ENCODE peak calls at places on chromosomes 1 and 21, in ten cellular contexts. R is IMR-90, G is stomach, P is upper lobe of left lung, F is A549, S is adrenal gland, E is tibial nerve, H is uterus, O is ovary, X is heart left ventricle. D is an unnamed sample.

GRCh38 chr1:169779970-169780369 is 14.7 kb downstream of the METTL18 start:
- DNase-seq in R (peak; percentile 70), G (no peak), P (no peak), F (peak; percentile 7), S (no peak), E (no peak), H (no peak), O (no peak), X (no peak), D (no peak)

GRCh38 chr1:109509176-109510134 is at the start of gene AMIGO1:
- DNase-seq in R (peak; percentile 43), G (peak; percentile 62), P (peak; percentile 53), F (peak; percentile 35), S (no peak), E (no peak), H (peak; percentile 60), O (peak; percentile 85), X (peak; percentile 77), D (no peak)

GRCh38 chr1:236699366-236699765 is 13.1 kb downstream of the ACTN2 start:
- DNase-seq in R (peak; percentile 1), G (no peak), P (no peak), F (no peak), S (no peak), E (no peak), H (no peak), O (no peak), X (no peak), D (peak; percentile 57)

GRCh38 chr1:2229032-2229920 is 1.2 kb downstream of the SKI start:
- DNase-seq in R (peak; percentile 69), G (peak; percentile 74), P (peak; percentile 67), F (no peak), S (peak; percentile 93), E (no peak), H (peak; percentile 81), O (peak; percentile 90), X (peak; percentile 86), D (no peak)

GRCh38 chr1:244100276-244100675 is 49.2 kb downstream of the ZBTB18 start:
- DNase-seq in R (no peak), G (no peak), P (no peak), F (no peak), S (no peak), E (no peak), H (no peak), O (no peak), X (no peak), D (no peak)

GRCh38 chr1:226126824-226127591 is 59.5 kb downstream of the ACBD3 start:
- DNase-seq in R (no peak), G (no peak), P (no peak), F (no peak), S (no peak), E (no peak), H (no peak), O (peak; percentile 27), X (no peak), D (no peak)

GRCh38 chr1:67336783-67337182 is 29.1 kb downstream of the IL12RB2 start:
- DNase-seq in R (no peak), G (no peak), P (no peak), F (no peak), S (no peak), E (no peak), H (no peak), O (no peak), X (no peak), D (no peak)

GRCh38 chr1:66532798-66533783 is 862 bp upstream of the SGIP1 start:
- DNase-seq in R (peak; percentile 98), G (no peak), P (no peak), F (no peak), S (no peak), E (no peak), H (peak; percentile 26), O (no peak), X (peak; percentile 42), D (no peak)

DNA sequence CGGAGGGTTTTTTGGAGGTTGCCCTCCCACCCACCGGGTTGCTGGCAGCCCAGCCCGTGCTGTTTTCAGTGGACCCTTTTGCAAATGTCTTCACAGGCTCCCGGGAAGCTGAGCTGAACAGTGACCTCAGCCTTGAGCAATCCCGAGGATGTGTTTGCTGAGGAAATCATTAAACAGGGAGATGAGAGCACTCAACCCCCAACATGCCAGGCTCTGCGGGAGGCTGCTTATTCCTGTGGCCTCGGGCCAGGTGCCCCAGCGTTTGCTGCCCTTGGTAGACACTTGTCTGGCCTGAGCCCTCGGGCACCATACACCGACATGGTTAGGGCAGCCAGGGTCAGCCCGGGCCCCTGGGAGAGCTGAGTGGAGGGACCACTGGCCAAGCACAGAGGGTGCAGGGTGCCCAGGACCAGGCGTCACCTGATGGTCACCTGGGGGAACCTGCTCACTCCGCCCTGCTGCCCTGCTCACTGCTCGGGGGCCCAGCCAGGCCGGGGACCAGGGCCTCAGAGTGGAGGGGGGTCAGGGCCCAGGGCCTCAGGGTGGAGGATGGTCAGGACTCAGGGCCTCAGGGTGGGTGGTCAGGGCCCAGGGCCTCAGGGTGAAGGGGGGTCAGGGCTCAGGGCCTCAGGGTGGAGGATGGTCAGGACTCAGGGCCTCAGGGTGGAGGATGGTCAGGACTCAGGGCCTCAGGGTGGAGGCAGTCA is 42.5 kb upstream of the POFUT2 start:
- DNase-seq in R (peak; percentile 88), G (no peak), P (peak; percentile 86), F (peak; percentile 67), S (no peak), E (no peak), H (peak; percentile 70), O (peak; percentile 68), X (peak; percentile 32), D (no peak)
- H3K4me1 ChIP-seq in R (peaks cover 46% of the 10 kb centered on the region), G (peaks cover 12% of the 10 kb centered on the region), P (peaks cover 24% of the 10 kb centered on the region), F (peaks cover 83% of the 10 kb centered on the region), S (no peaks in the 10 kb centered on the region), E (peaks cover 43% of the 10 kb centered on the region), H (peaks cover 17% of the 10 kb centered on the region), O (peaks cover 13% of the 10 kb centered on the region), X (no peaks in the 10 kb centered on the region), D (peaks cover 28% of the 10 kb centered on the region)

DNA sequence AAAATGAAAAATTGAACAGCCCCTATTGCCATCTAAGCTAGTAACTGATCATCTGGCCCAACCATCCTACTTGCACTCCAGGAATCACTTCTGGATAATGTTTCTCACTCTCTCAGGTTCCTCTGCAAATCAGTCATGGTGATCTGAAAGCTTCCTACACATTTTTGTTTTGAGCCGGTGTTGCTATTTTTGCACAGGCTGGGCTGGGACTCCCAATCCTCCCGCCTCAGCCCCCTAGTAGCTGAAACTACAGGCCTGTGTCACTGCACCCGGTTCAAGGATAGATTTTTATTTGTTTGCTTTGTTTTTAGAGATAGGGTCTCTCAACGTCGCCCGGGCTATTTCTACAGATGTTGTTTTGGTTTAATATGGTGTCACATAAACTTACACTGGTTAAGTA is 40.5 kb upstream of the HMCN1 start:
- DNase-seq in R (no peak), G (no peak), P (no peak), F (no peak), S (no peak), E (no peak), H (no peak), O (no peak), X (no peak), D (no peak)
- TF ChIP-seq POLR2A in R (no peak), G (no peak), P (no peak), F (no peak), S (no peak), E (no peak), H (no peak), O (no peak), X (no peak), D (no peak)

GRCh38 chr1:184664661-184665060 is 90.0 kb downstream of the EDEM3 start:
- DNase-seq in R (no peak), G (no peak), P (no peak), F (no peak), S (no peak), E (no peak), H (no peak), O (no peak), X (no peak), D (peak; percentile 57)

GRCh38 chr1:184673305-184673704 is 81.4 kb downstream of the EDEM3 start:
- DNase-seq in R (no peak), G (no peak), P (no peak), F (no peak), S (no peak), E (no peak), H (no peak), O (no peak), X (no peak), D (no peak)

GRCh38 chr1:184665329-184665728 is 89.3 kb downstream of the EDEM3 start:
- DNase-seq in R (no peak), G (no peak), P (no peak), F (no peak), S (no peak), E (no peak), H (no peak), O (no peak), X (no peak), D (no peak)

GRCh38 chr1:184672013-184672726 is 82.5 kb downstream of the EDEM3 start:
- DNase-seq in R (no peak), G (no peak), P (no peak), F (no peak), S (no peak), E (no peak), H (no peak), O (no peak), X (no peak), D (no peak)

DNA sequence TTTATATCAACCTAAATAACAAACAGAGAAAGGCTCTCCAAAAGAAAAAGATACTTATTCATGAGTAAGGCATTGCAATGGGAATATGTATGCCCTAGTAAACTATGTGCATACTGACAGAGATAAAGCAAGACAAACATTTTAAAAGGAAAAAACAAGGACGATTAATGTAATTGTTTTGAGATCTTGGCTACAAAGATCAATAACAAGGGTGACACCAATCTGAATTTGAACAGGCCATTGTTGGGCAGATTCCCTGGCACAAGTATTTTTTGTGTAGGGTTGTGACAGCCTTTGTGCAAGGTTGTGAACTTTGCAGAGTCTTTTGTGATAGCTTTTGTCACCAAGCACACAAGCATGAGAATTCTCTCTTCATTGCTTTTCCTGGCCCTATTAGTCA is 85.3 kb downstream of the EDEM3 start:
- DNase-seq in R (no peak), G (no peak), P (no peak), F (no peak), S (no peak), E (no peak), H (no peak), O (no peak), X (no peak), D (no peak)
- H3K4me1 ChIP-seq in R (no peaks in the 10 kb centered on the region), G (peaks cover 3% of the 10 kb centered on the region), P (no peaks in the 10 kb centered on the region), F (no peaks in the 10 kb centered on the region), S (no peaks in the 10 kb centered on the region), E (peaks cover 17% of the 10 kb centered on the region), H (no peaks in the 10 kb centered on the region), O (no peaks in the 10 kb centered on the region), X (no peaks in the 10 kb centered on the region), D (peaks cover 11% of the 10 kb centered on the region)

DNA sequence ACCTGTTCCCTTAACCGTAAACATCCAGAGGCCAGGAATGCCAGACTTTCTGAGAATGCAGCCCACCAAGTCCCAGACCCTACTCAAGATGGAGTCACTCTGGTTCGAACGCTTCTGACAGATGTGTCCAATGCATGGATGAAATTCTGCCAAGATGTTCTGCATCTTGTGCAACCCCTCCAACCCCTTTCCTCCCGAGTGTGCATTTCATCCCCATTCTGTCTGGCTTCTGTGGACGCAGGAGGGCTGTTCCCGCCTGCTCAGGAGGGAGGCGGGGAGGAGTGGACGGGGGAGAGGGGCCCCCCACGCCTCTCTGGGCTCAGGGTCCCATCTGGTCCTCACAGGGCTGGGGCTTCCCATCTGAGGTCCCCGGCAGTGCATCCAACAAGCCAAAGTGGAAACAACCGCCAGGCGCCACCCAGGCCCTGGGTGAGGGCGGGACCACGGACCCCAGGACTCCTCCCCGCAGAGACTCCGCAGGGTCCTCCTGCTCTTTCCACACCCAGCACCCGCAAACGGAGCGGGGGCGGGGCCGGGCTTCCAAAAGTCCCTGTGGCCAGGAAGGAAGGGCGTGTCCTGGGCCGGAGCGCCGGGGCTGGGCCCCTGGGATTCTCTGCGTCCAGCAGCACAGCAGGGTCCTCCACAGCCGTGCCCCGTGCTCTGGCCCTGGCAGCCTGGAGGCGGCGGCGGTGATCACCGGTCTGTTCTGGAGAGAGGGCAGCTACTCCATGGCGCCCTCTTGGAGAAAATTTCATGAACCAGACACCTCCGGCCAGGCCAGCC is 27.7 kb upstream of the SUMO3 start:
- DNase-seq in R (peak; percentile 24), G (peak; percentile 65), P (peak; percentile 78), F (peak; percentile 77), S (peak; percentile 60), E (peak; percentile 21), H (peak; percentile 37), O (peak; percentile 60), X (peak; percentile 86), D (peak; percentile 92)
- TF ChIP-seq POLR2A in R (no peak), G (no peak), P (no peak), F (no peak), S (no peak), E (no peak), H (no peak), O (no peak), X (no peak), D (no peak)